ENCODE peak calls at places on chromosomes 3 and 15, in eight cellular contexts. U, T, R, O, H, F, N and Z are unnamed samples.

GRCh38 chr3:175003590-175003989 is 144.5 kb downstream of the NAALADL2 start:
- DNase-seq in R (no peak), N (no peak), O (no peak), U (no peak), H (no peak), T (no peak), F (no peak), Z (no peak)

GRCh38 chr3:8992199-8992598 is 28.9 kb upstream of the RAD18 start:
- DNase-seq in T (no peak), F (no peak), N (no peak), U (no peak), O (no peak), H (no peak), R (no peak), Z (no peak)

GRCh38 chr3:107956991-107957467 is 133.8 kb downstream of the CD47 start:
- DNase-seq in F (peak; percentile 77), U (no peak), T (no peak), H (no peak), N (no peak), R (peak; percentile 59), O (no peak), Z (peak; percentile 98)

GRCh38 chr3:46133285-46133684 is 74.8 kb downstream of the CCR1 start:
- DNase-seq in N (no peak), F (no peak), O (no peak), H (no peak), T (no peak), R (no peak), U (no peak), Z (no peak)

GRCh38 chr15:36831915-36832310 is 252.5 kb downstream of the CDIN1 start:
- DNase-seq in F (no peak), N (peak; percentile 64), R (no peak), T (peak; percentile 47), U (no peak), H (no peak), O (no peak), Z (peak; percentile 33)

GRCh38 chr15:74403981-74404563 is 29.7 kb downstream of the SEMA7A start:
- DNase-seq in U (peak; percentile 63), N (peak; percentile 95), H (no peak), O (no peak), T (no peak), F (no peak), R (no peak), Z (no peak)

GRCh38 chr3:108302570-108302969 is 6.2 kb downstream of the HHLA2 start:
- DNase-seq in H (no peak), T (no peak), N (no peak), R (no peak), F (no peak), O (no peak), U (no peak), Z (no peak)

GRCh38 chr15:100529556-100529955 is 806 bp upstream of the CERS3 start:
- DNase-seq in U (no peak), H (no peak), F (no peak), N (no peak), O (no peak), T (no peak), R (no peak), Z (no peak)

GRCh38 chr3:195556390-195556789 is 13.3 kb upstream of the PPP1R2 start:
- DNase-seq in U (no peak), F (no peak), T (peak; percentile 54), N (no peak), H (no peak), R (peak; percentile 28), O (no peak), Z (peak; percentile 33)

GRCh38 chr3:97901327-97902295 is 70.6 kb downstream of the RIOX2 start:
- DNase-seq in H (no peak), N (no peak), O (no peak), T (peak; percentile 40), R (peak; percentile 7), U (no peak), F (no peak), Z (peak; percentile 29)

GRCh38 chr15:28969511-28970085 is 83.8 kb downstream of the APBA2 start:
- DNase-seq in R (no peak), F (no peak), O (no peak), N (no peak), U (no peak), H (no peak), T (no peak), Z (peak; percentile 14)

GRCh38 chr15:98653686-98654085 is 5.3 kb downstream of the IGF1R start:
- DNase-seq in N (peak; percentile 42), O (no peak), F (no peak), U (peak; percentile 37), T (peak; percentile 44), H (no peak), R (no peak), Z (peak; percentile 68)

GRCh38 chr15:62165793-62166380 is 802 bp upstream of the C2CD4B start:
- DNase-seq in R (no peak), O (no peak), T (peak; percentile 50), U (no peak), F (no peak), H (no peak), N (no peak), Z (peak; percentile 58)

GRCh38 chr3:139448104-139448503 is 28.2 kb downstream of the RBP2 start:
- DNase-seq in R (no peak), N (no peak), F (no peak), U (no peak), O (no peak), H (no peak), T (no peak), Z (no peak)

GRCh38 chr3:141949972-141950371 is 73.5 kb downstream of the ATP1B3 start:
- DNase-seq in U (no peak), O (no peak), F (no peak), R (no peak), T (no peak), H (no peak), N (no peak), Z (no peak)

GRCh38 chr3:30638685-30639412 is 32.4 kb downstream of the TGFBR2 start:
- DNase-seq in N (no peak), U (no peak), O (no peak), H (no peak), R (no peak), F (peak; percentile 57), T (no peak), Z (no peak)

GRCh38 chr3:146638718-146639117 is 33.6 kb upstream of the PLSCR5 start:
- DNase-seq in O (no peak), F (no peak), H (no peak), U (no peak), T (peak; percentile 23), N (no peak), R (no peak), Z (peak; percentile 6)
- TF ChIP-seq CTCF in O (peak; percentile 54), F (peak; percentile 30), H (peak; percentile 78), U (no peak), T (no peak), N (peak; percentile 11), R (no peak), Z (peak; percentile 57)

DNA sequence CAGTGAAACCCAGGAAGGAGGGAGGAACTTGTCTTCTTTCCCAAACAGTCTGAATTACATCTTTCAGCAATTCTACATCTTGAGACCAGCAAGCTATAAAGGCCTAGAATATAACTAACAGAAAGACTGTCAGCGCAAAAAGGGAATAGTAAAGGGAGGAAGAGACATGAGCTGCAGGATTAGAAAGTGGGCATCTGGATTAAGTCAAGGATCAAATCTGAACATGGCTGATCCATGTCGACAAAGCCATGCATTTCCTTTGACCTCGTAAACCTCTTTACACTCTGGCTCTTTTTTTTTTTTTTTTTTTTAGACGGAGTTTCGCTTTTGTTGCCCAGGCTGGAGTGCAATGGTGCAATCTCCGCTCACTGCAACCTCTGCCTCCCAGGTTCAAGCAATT is 35.4 kb upstream of the KCNMB3 start:
- DNase-seq in F (no peak), O (no peak), R (no peak), N (no peak), H (no peak), T (no peak), U (no peak), Z (no peak)
- H3K4me3 ChIP-seq in F (no peak overlapping the region), O (no peak overlapping the region), R (no peak overlapping the region), N (no peak overlapping the region), H (no peak overlapping the region), T (no peak overlapping the region), U (no peak overlapping the region), Z (no peak overlapping the region)

GRCh38 chr3:151216641-151217040 is 13.6 kb upstream of the GPR171 start:
- DNase-seq in N (no peak), H (no peak), U (no peak), F (no peak), T (no peak), O (peak; percentile 15), R (no peak), Z (peak; percentile 42)

GRCh38 chr3:151213881-151214280 is 10.9 kb upstream of the GPR171 start:
- DNase-seq in R (no peak), H (no peak), T (peak; percentile 74), F (no peak), N (no peak), U (no peak), O (peak; percentile 36), Z (peak; percentile 26)

GRCh38 chr3:151213151-151213550 is 10.1 kb upstream of the GPR171 start:
- DNase-seq in H (no peak), N (no peak), U (no peak), R (no peak), F (no peak), T (no peak), O (no peak), Z (no peak)

GRCh38 chr3:151217208-151217607 is 14.2 kb upstream of the GPR171 start:
- DNase-seq in T (no peak), R (no peak), N (no peak), O (no peak), H (no peak), F (no peak), U (no peak), Z (no peak)

GRCh38 chr3:151214459-151214858 is 11.4 kb upstream of the GPR171 start:
- DNase-seq in U (no peak), O (no peak), H (no peak), F (no peak), T (no peak), R (no peak), N (no peak), Z (no peak)
- TF ChIP-seq CTCF in U (no peak), O (no peak), H (no peak), F (no peak), T (peak; percentile 31), R (no peak), N (no peak), Z (no peak)

GRCh38 chr3:26350853-26351252 is 271.7 kb upstream of the LRRC3B start:
- DNase-seq in T (no peak), H (no peak), F (no peak), U (no peak), O (no peak), R (no peak), N (no peak), Z (no peak)

GRCh38 chr3:26347150-26347549 is 275.4 kb upstream of the LRRC3B start:
- DNase-seq in U (no peak), T (no peak), F (no peak), H (no peak), R (no peak), O (no peak), N (no peak), Z (no peak)

GRCh38 chr3:26345613-26346012 is 277.0 kb upstream of the LRRC3B start:
- DNase-seq in R (no peak), U (no peak), F (no peak), N (no peak), T (no peak), O (no peak), H (no peak), Z (no peak)

DNA sequence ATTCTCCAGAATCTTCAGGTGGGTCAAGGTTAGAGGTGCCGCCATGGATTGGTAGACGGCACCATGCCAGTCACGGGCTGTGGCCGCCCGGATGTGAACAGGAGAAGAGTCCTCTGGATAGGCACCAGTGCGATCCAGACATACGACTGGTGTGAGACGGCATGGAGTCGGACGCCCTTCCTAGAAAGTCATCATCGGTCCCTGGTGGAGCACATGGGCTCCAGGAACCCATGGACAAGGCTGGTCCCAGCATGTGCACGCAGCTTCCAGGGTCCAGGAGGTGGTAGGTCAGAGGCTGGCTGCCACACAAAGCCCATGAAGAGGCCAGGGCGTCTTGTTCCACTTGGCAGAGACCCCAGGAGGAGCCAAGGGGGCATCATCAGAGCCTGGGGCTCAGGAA is 276.1 kb upstream of the LRRC3B start:
- DNase-seq in N (no peak), U (no peak), O (no peak), T (no peak), R (no peak), H (no peak), F (no peak), Z (no peak)
- H3K4me3 ChIP-seq in N (no peak overlapping the region), U (no peak overlapping the region), O (no peak overlapping the region), T (no peak overlapping the region), R (no peak overlapping the region), H (no peak overlapping the region), F (no peak overlapping the region), Z (no peak overlapping the region)